ENCODE peak calls at places on chromosomes 13 and 19, in four cellular contexts. A is GM12878, M is cardiac muscle cell, Q is PC-9. E is an unnamed sample. For H3K4me1, the result is how much of the 10 kb centered on the place peaks cover.

GRCh38 chr19:35458821-35459391 is 10.8 kb downstream of the FFAR2 start:
- DNase-seq in A (peak), M (no peak), Q (no peak), E (no peak)

GRCh38 chr13:112444001-112444311 is 67.8 kb downstream of the SPACA7 start:
- DNase-seq in A (no peak), M (peak), Q (peak), E (peak)

GRCh38 chr19:19602136-19602712 is 16.3 kb downstream of the PBX4 start:
- DNase-seq in A (no peak), M (no peak), Q (peak), E (no peak)

GRCh38 chr19:48419158-48419920 is 25.9 kb downstream of the GRIN2D start:
- DNase-seq in A (peak), M (peak), Q (peak), E (peak)

GRCh38 chr13:41456768-41457588 is at the start of gene RGCC:
- DNase-seq in A (no peak), M (peak), Q (peak), E (peak)

GRCh38 chr19:42176649-42176989 is 40.9 kb downstream of the DEDD2 start:
- DNase-seq in A (no peak), M (no peak), Q (no peak), E (no peak)

GRCh38 chr13:79307866-79308298 is 98.2 kb downstream of the RBM26 start:
- DNase-seq in A (no peak), M (peak), Q (no peak), E (peak)

GRCh38 chr13:34793301-34793700 is 148.8 kb upstream of the NBEA start:
- DNase-seq in A (no peak), M (no peak), Q (no peak), E (no peak)

GRCh38 chr19:47240996-47241918 is 10.3 kb upstream of the BBC3 start:
- DNase-seq in A (no peak), M (peak), Q (peak), E (peak)

GRCh38 chr19:46902402-46902766 is 41.6 kb downstream of the ARHGAP35 start:
- DNase-seq in A (no peak), M (no peak), Q (peak), E (peak)

GRCh38 chr19:19649580-19649995 is 6.1 kb upstream of the GMIP start:
- DNase-seq in A (no peak), M (no peak), Q (no peak), E (no peak)

GRCh38 chr19:35471946-35472345 is 18.3 kb downstream of the KRTDAP start:
- DNase-seq in A (no peak), M (no peak), Q (no peak), E (no peak)

GRCh38 chr13:37486171-37486661 is 112.4 kb downstream of the POSTN start:
- DNase-seq in A (no peak), M (peak), Q (no peak), E (no peak)
- H3K4me3 ChIP-seq in A (no peak), M (no peak), Q (no peak), E (no peak)

DNA sequence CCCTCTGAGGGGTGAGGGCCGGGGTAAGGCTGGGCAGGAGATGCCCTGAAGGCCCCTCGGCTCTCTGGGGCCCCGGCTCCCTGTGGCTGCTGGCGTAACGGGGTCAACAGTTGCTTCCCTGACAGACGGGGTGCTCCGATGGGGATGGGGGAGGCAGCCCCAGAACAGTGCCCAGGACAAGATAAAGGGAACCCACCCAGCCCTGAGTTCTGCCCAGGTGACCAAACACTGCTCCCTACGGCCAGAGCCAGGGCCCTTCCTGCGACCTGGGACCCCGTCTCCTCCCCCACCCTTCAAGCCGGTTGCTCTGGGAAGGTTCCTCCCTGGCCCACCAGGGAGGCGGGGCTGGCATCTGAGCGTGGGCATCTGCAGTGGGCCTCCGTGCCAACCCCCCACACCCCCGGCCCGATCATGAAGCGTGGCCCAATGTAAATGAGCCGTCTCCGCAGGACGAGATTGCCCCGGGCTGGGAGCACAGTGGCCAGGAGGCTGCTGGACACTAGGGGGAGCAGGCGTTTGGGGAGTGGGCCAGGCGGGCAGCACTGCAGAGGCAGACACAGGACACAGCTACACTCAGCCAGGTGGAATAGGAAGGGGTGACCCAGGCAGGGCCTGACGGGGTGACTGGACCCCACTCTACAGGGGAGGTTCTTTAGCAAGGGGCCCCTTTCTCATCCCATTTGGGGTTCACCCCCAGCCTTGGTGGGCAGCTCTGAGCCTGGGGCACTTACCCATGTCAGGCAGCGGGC is 1.1 kb upstream of the NKPD1 start:
- DNase-seq in A (no peak), M (peak), Q (no peak), E (no peak)
- H3K4me1 ChIP-seq in A (under half), M (under half), Q (under half), E (under half)

GRCh38 chr19:5567360-5567970 is at the start of gene TINCR:
- DNase-seq in A (no peak), M (no peak), Q (no peak), E (no peak)
- H3K4me3 ChIP-seq in A (no peak), M (peak), Q (peak), E (no peak)

DNA sequence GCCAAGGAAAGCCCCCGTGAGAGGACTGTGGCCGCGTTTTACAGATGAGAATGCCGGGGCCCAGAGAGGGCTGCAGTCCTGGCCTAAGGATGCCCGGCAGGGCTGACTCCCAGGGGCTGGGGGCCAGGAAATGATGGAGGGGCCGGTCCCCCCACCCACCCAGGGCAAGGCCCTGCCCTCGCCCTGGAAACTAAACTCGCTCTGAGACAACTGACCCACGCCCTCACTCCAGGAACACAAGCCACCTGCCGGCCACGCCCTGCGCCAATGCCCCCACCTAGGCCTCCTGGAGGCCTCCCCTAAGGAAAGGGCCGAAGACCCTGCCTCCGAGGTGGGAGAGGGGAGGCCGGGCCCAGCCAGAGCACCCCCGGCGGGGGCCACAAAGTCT is 7.2 kb downstream of the ZBTB7A start:
- DNase-seq in A (no peak), M (no peak), Q (no peak), E (no peak)
- H3K4me1 ChIP-seq in A (under half), M (under half), Q (half or more), E (half or more)

DNA sequence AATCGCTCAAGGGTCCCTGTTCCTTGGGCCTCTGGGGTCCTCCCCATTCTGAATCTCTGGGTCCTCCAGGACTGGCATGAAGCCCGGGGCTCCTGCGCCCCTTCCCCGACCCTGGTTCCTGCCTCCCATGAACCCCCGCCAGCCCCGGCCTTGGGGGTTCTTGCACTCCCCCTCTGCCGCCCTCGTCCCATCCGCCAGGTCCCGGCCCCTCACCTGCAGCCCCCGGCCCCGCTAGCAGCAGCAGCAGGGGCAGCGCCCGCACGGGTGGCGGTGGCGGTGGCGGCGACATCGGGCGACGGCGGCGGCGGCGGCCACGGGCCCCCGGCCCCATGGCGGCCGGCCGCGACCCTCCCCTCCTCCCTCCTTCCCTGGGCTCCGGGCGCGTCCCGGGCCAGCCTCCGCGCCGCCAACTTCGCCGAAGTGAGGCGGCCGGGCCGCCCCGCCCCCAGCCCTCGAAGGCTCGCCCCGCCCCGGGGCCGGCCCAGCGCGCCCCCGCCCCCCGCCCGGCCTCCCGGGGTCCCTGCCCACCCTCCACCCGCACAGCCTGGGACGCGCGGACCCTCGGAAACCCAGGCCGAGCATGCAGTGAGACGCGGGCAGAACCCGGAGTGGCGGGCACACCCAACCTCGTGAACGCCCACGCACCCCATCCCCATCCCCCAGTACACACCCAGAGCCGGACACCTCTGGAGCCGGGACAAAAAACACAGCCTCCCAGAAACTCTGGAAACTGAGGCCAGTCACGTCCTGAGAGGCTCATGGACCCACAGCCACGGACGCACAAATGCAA is at the start of gene NOTCH3:
- DNase-seq in A (no peak), M (no peak), Q (peak), E (peak)
- H3K4me3 ChIP-seq in A (no peak), M (peak), Q (peak), E (peak)

GRCh38 chr13:100513987-100514670 is 74.5 kb downstream of the GGACT start:
- DNase-seq in A (no peak), M (peak), Q (no peak), E (no peak)

GRCh38 chr13:100510208-100510997 is 78.2 kb downstream of the GGACT start:
- DNase-seq in A (no peak), M (no peak), Q (no peak), E (no peak)

GRCh38 chr13:100513171-100513570 is 75.4 kb downstream of the GGACT start:
- DNase-seq in A (no peak), M (no peak), Q (no peak), E (no peak)

GRCh38 chr13:100511422-100511821 is 77.2 kb downstream of the GGACT start:
- DNase-seq in A (no peak), M (no peak), Q (no peak), E (no peak)

DNA sequence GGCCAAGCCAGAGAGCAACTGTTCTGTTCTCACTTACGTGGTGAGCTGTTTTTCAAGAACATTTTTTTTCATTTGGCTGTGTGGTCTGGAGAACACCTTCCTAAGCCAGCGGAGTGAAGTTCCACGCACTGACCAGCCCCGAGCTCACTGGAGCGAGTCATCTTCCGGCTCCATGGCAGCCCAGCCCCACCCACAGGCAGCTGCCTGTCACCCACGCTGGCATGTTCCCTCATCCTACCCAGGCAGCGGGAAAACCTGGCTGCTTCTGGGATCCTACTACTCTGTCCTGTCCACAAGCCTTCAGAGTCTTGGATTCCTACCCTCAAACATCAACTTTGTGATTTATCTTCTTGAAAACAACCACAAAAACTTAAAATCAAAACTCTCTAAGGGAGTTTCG is 76.2 kb downstream of the GGACT start:
- DNase-seq in A (no peak), M (peak), Q (peak), E (peak)
- H3K4me1 ChIP-seq in A (under half), M (under half), Q (under half), E (under half)

GRCh38 chr19:11422163-11423068 is 3.3 kb upstream of the RGL3 start:
- DNase-seq in A (peak), M (peak), Q (peak), E (peak)

GRCh38 chr19:11423164-11423803 is 4.2 kb upstream of the RGL3 start:
- DNase-seq in A (no peak), M (no peak), Q (no peak), E (no peak)

GRCh38 chr19:11420429-11420893 is 1.3 kb upstream of the RGL3 start:
- DNase-seq in A (no peak), M (peak), Q (no peak), E (peak)

GRCh38 chr19:11421607-11422098 is 2.5 kb upstream of the RGL3 start:
- DNase-seq in A (no peak), M (peak), Q (peak), E (peak)

DNA sequence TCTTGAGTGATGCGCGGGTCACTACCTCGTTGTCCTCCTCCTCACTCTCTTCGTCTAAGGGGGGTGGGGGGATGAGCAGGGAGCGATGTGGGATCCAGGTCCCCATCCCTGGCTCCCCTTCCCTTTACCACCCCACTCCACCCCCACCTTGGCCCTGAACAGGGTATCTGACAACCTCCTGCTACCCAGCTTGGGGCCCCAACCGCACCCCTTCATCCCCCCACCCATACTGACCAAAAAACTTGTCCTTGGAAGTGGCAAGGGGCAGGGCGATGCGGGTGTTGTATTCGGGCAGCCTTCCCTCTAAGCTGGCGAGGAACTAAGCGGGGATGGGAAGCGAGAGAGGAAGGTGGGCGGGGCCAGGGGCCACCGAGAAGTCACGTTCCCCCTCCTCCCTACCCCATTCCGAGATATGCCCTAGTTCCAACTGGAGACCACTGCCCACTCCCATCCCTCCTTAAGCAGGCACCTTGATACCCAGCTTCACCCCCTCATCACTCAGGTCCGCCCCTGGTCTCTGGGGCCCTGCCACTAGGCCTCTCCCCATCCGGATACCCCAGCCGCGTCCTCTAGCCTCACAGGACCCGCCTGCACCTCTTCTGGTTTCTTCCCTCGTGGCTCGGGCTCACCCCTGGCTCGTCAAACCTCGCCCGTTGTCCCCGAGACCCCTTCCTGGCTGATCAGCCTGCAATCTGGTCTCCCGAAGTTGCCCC is 1.9 kb upstream of the RGL3 start:
- DNase-seq in A (no peak), M (no peak), Q (no peak), E (peak)
- H3K4me3 ChIP-seq in A (peak), M (peak), Q (peak), E (peak)

E was measured in thyroid gland.